ENCODE peak calls at places on chromosome 1, in ten cellular contexts. One of them, this sample, is unnamed.

GRCh38 chr1:159177273-159177907 is 6.0 kb downstream of the CADM3 start:
- DNase-seq in suprapubic skin: no peak
- DNase-seq in CD8-positive, alpha-beta T cell: no peak
- DNase-seq in A549: peak; percentile 40
- DNase-seq in cardiac fibroblast: peak; percentile 75
- DNase-seq in uterus: peak; percentile 20
- DNase-seq in DND-41: peak; percentile 77
- DNase-seq in tibial nerve: no peak
- DNase-seq in sigmoid colon: no peak
- DNase-seq in fibroblast of pulmonary artery: peak; percentile 83
- DNase-seq in this sample: peak; percentile 38

GRCh38 chr1:30642391-30643120 is 80.8 kb downstream of the MATN1 start:
- DNase-seq in suprapubic skin: no peak
- DNase-seq in CD8-positive, alpha-beta T cell: no peak
- DNase-seq in A549: no peak
- DNase-seq in cardiac fibroblast: no peak
- DNase-seq in uterus: no peak
- DNase-seq in DND-41: no peak
- DNase-seq in tibial nerve: no peak
- DNase-seq in sigmoid colon: peak; percentile 55
- DNase-seq in fibroblast of pulmonary artery: no peak
- DNase-seq in this sample: no peak

GRCh38 chr1:182752077-182752826 is 37.3 kb upstream of the NPL start:
- DNase-seq in suprapubic skin: no peak
- DNase-seq in CD8-positive, alpha-beta T cell: no peak
- DNase-seq in A549: no peak
- DNase-seq in cardiac fibroblast: peak; percentile 48
- DNase-seq in uterus: no peak
- DNase-seq in DND-41: no peak
- DNase-seq in tibial nerve: no peak
- DNase-seq in sigmoid colon: peak; percentile 79
- DNase-seq in fibroblast of pulmonary artery: no peak
- DNase-seq in this sample: no peak

GRCh38 chr1:14426854-14427253 is 171.6 kb upstream of the KAZN start:
- DNase-seq in suprapubic skin: no peak
- DNase-seq in CD8-positive, alpha-beta T cell: no peak
- DNase-seq in A549: no peak
- DNase-seq in cardiac fibroblast: no peak
- DNase-seq in uterus: no peak
- DNase-seq in DND-41: no peak
- DNase-seq in tibial nerve: no peak
- DNase-seq in sigmoid colon: no peak
- DNase-seq in fibroblast of pulmonary artery: no peak
- DNase-seq in this sample: no peak

GRCh38 chr1:7827134-7827955 is 25.5 kb downstream of the UTS2 start:
- DNase-seq in suprapubic skin: no peak
- DNase-seq in CD8-positive, alpha-beta T cell: peak; percentile 64
- DNase-seq in A549: no peak
- DNase-seq in cardiac fibroblast: no peak
- DNase-seq in uterus: no peak
- DNase-seq in DND-41: no peak
- DNase-seq in tibial nerve: no peak
- DNase-seq in sigmoid colon: no peak
- DNase-seq in fibroblast of pulmonary artery: peak; percentile 29
- DNase-seq in this sample: no peak

GRCh38 chr1:98749152-98749756 is 87.7 kb downstream of the SNX7 start:
- DNase-seq in suprapubic skin: no peak
- DNase-seq in CD8-positive, alpha-beta T cell: no peak
- DNase-seq in A549: no peak
- DNase-seq in cardiac fibroblast: peak; percentile 25
- DNase-seq in uterus: no peak
- DNase-seq in DND-41: no peak
- DNase-seq in tibial nerve: no peak
- DNase-seq in sigmoid colon: no peak
- DNase-seq in fibroblast of pulmonary artery: peak; percentile 20
- DNase-seq in this sample: no peak

GRCh38 chr1:156056326-156056849 is 1.8 kb downstream of the LAMTOR2 start:
- DNase-seq in suprapubic skin: no peak
- DNase-seq in CD8-positive, alpha-beta T cell: no peak
- DNase-seq in A549: no peak
- DNase-seq in cardiac fibroblast: no peak
- DNase-seq in uterus: no peak
- DNase-seq in DND-41: no peak
- DNase-seq in tibial nerve: no peak
- DNase-seq in sigmoid colon: no peak
- DNase-seq in fibroblast of pulmonary artery: no peak
- DNase-seq in this sample: no peak

GRCh38 chr1:95780836-95781235 is 546.8 kb downstream of the RWDD3 start:
- DNase-seq in suprapubic skin: no peak
- DNase-seq in CD8-positive, alpha-beta T cell: no peak
- DNase-seq in A549: no peak
- DNase-seq in cardiac fibroblast: no peak
- DNase-seq in uterus: no peak
- DNase-seq in DND-41: no peak
- DNase-seq in tibial nerve: no peak
- DNase-seq in sigmoid colon: no peak
- DNase-seq in fibroblast of pulmonary artery: no peak
- DNase-seq in this sample: no peak

GRCh38 chr1:201944639-201945038 is 1.7 kb downstream of the LMOD1 start:
- DNase-seq in suprapubic skin: no peak
- DNase-seq in CD8-positive, alpha-beta T cell: no peak
- DNase-seq in A549: no peak
- DNase-seq in cardiac fibroblast: no peak
- DNase-seq in uterus: no peak
- DNase-seq in DND-41: no peak
- DNase-seq in tibial nerve: no peak
- DNase-seq in sigmoid colon: no peak
- DNase-seq in fibroblast of pulmonary artery: no peak
- DNase-seq in this sample: no peak
- TF ChIP-seq CTCF in suprapubic skin: no peak
- TF ChIP-seq CTCF in CD8-positive, alpha-beta T cell: no peak
- TF ChIP-seq CTCF in A549: no peak
- TF ChIP-seq CTCF in cardiac fibroblast: no peak
- TF ChIP-seq CTCF in uterus: no peak
- TF ChIP-seq CTCF in DND-41: no peak
- TF ChIP-seq CTCF in tibial nerve: no peak
- TF ChIP-seq CTCF in sigmoid colon: no peak
- TF ChIP-seq CTCF in fibroblast of pulmonary artery: no peak
- TF ChIP-seq CTCF in this sample: no peak

GRCh38 chr1:81242103-81242502 is 558.6 kb upstream of the ADGRL2 start:
- DNase-seq in suprapubic skin: no peak
- DNase-seq in CD8-positive, alpha-beta T cell: no peak
- DNase-seq in A549: no peak
- DNase-seq in cardiac fibroblast: no peak
- DNase-seq in uterus: no peak
- DNase-seq in DND-41: no peak
- DNase-seq in tibial nerve: no peak
- DNase-seq in sigmoid colon: no peak
- DNase-seq in fibroblast of pulmonary artery: no peak
- DNase-seq in this sample: no peak

GRCh38 chr1:81233591-81233990 is 567.1 kb upstream of the ADGRL2 start:
- DNase-seq in suprapubic skin: no peak
- DNase-seq in CD8-positive, alpha-beta T cell: no peak
- DNase-seq in A549: no peak
- DNase-seq in cardiac fibroblast: no peak
- DNase-seq in uterus: no peak
- DNase-seq in DND-41: no peak
- DNase-seq in tibial nerve: no peak
- DNase-seq in sigmoid colon: no peak
- DNase-seq in fibroblast of pulmonary artery: no peak
- DNase-seq in this sample: no peak

GRCh38 chr1:81234237-81234636 is 566.5 kb upstream of the ADGRL2 start:
- DNase-seq in suprapubic skin: no peak
- DNase-seq in CD8-positive, alpha-beta T cell: no peak
- DNase-seq in A549: no peak
- DNase-seq in cardiac fibroblast: no peak
- DNase-seq in uterus: no peak
- DNase-seq in DND-41: no peak
- DNase-seq in tibial nerve: no peak
- DNase-seq in sigmoid colon: no peak
- DNase-seq in fibroblast of pulmonary artery: no peak
- DNase-seq in this sample: no peak

GRCh38 chr1:81232505-81232904 is 568.2 kb upstream of the ADGRL2 start:
- DNase-seq in suprapubic skin: no peak
- DNase-seq in CD8-positive, alpha-beta T cell: no peak
- DNase-seq in A549: no peak
- DNase-seq in cardiac fibroblast: no peak
- DNase-seq in uterus: no peak
- DNase-seq in DND-41: no peak
- DNase-seq in tibial nerve: no peak
- DNase-seq in sigmoid colon: no peak
- DNase-seq in fibroblast of pulmonary artery: no peak
- DNase-seq in this sample: no peak

GRCh38 chr1:81237531-81238528 is 562.9 kb upstream of the ADGRL2 start:
- DNase-seq in suprapubic skin: no peak
- DNase-seq in CD8-positive, alpha-beta T cell: no peak
- DNase-seq in A549: no peak
- DNase-seq in cardiac fibroblast: peak; percentile 26
- DNase-seq in uterus: no peak
- DNase-seq in DND-41: no peak
- DNase-seq in tibial nerve: no peak
- DNase-seq in sigmoid colon: no peak
- DNase-seq in fibroblast of pulmonary artery: no peak
- DNase-seq in this sample: peak; percentile 29
- H3K4me3 ChIP-seq in suprapubic skin: peak overlapping the region; percentile 19
- H3K4me3 ChIP-seq in CD8-positive, alpha-beta T cell: no peak overlapping the region
- H3K4me3 ChIP-seq in A549: peak overlapping the region; percentile 27
- H3K4me3 ChIP-seq in cardiac fibroblast: peak overlapping the region; percentile 33
- H3K4me3 ChIP-seq in uterus: peak overlapping the region; percentile 17
- H3K4me3 ChIP-seq in DND-41: no peak overlapping the region
- H3K4me3 ChIP-seq in tibial nerve: peak overlapping the region; percentile 30
- H3K4me3 ChIP-seq in sigmoid colon: no peak overlapping the region
- H3K4me3 ChIP-seq in fibroblast of pulmonary artery: peak overlapping the region; percentile 47
- H3K4me3 ChIP-seq in this sample: peak overlapping the region; percentile 49

GRCh38 chr1:2047749-2048729 is 2.2 kb upstream of the PRKCZ start:
- DNase-seq in suprapubic skin: no peak
- DNase-seq in CD8-positive, alpha-beta T cell: no peak
- DNase-seq in A549: no peak
- DNase-seq in cardiac fibroblast: no peak
- DNase-seq in uterus: no peak
- DNase-seq in DND-41: no peak
- DNase-seq in tibial nerve: no peak
- DNase-seq in sigmoid colon: no peak
- DNase-seq in fibroblast of pulmonary artery: no peak
- DNase-seq in this sample: no peak

GRCh38 chr1:2050793-2051682 is 827 bp downstream of the PRKCZ start:
- DNase-seq in suprapubic skin: no peak
- DNase-seq in CD8-positive, alpha-beta T cell: no peak
- DNase-seq in A549: no peak
- DNase-seq in cardiac fibroblast: no peak
- DNase-seq in uterus: no peak
- DNase-seq in DND-41: no peak
- DNase-seq in tibial nerve: no peak
- DNase-seq in sigmoid colon: no peak
- DNase-seq in fibroblast of pulmonary artery: no peak
- DNase-seq in this sample: no peak

GRCh38 chr1:2050482-2050792 is 226 bp downstream of the PRKCZ start:
- DNase-seq in suprapubic skin: no peak
- DNase-seq in CD8-positive, alpha-beta T cell: no peak
- DNase-seq in A549: no peak
- DNase-seq in cardiac fibroblast: no peak
- DNase-seq in uterus: no peak
- DNase-seq in DND-41: no peak
- DNase-seq in tibial nerve: no peak
- DNase-seq in sigmoid colon: no peak
- DNase-seq in fibroblast of pulmonary artery: no peak
- DNase-seq in this sample: no peak

GRCh38 chr1:2049225-2049516 is 1.0 kb upstream of the PRKCZ start:
- DNase-seq in suprapubic skin: no peak
- DNase-seq in CD8-positive, alpha-beta T cell: no peak
- DNase-seq in A549: no peak
- DNase-seq in cardiac fibroblast: no peak
- DNase-seq in uterus: no peak
- DNase-seq in DND-41: no peak
- DNase-seq in tibial nerve: no peak
- DNase-seq in sigmoid colon: no peak
- DNase-seq in fibroblast of pulmonary artery: no peak
- DNase-seq in this sample: no peak

DNA sequence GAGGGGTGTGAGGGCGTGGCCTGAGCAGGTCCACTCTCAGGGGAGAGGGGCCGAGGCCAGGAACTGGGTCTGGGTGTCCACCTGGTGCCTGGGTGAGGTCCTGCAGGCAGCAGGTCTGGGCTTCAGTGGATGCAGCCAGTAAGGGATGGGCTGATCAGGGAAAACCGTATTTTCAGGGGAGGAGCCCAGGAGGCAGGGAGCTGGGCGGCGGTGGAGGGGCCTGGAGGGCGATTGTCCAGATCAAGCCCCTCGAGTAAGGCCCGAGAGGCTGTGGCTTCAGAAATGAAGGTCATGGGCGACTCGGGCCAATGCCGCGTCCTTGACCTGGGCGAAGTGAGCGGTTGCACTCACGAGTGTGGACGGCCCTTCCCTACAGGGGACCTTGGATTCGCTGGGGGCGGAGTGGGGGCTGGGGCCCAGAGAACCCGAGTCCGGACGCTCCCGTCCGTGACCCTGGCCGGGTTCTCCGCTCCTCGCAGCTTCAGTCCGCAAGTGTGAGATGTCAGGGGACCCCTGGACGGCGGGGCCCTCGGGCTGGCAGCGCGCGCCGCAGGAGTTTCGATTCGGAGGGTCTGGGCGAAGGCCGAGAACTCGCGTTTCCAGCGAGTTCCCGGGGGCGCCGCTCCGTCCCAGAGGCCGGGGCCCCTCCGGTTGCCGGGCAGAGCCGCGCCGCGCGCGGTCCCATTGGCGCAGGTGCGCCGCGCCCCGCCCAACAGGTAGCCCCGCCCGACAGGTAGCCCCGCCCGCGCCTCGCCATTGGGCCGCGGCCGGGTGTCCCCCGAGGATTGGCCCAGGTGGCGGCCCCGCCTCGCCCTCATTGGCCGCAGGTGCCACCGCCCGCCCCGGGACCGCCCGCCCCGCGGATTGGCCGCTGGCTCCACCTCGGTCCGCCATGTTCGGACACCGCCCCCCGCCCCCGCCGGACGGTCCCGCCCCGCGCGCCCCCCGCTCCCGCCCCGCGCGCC is at the start of gene PRKCZ:
- DNase-seq in suprapubic skin: no peak
- DNase-seq in CD8-positive, alpha-beta T cell: peak; percentile 98
- DNase-seq in A549: peak; percentile 76
- DNase-seq in cardiac fibroblast: no peak
- DNase-seq in uterus: peak; percentile 48
- DNase-seq in DND-41: no peak
- DNase-seq in tibial nerve: no peak
- DNase-seq in sigmoid colon: peak; percentile 78
- DNase-seq in fibroblast of pulmonary artery: no peak
- DNase-seq in this sample: no peak
- TF ChIP-seq CTCF in suprapubic skin: no peak
- TF ChIP-seq CTCF in CD8-positive, alpha-beta T cell: no peak
- TF ChIP-seq CTCF in A549: peak; percentile 8
- TF ChIP-seq CTCF in cardiac fibroblast: peak; percentile 13
- TF ChIP-seq CTCF in uterus: no peak
- TF ChIP-seq CTCF in DND-41: no peak
- TF ChIP-seq CTCF in tibial nerve: no peak
- TF ChIP-seq CTCF in sigmoid colon: no peak
- TF ChIP-seq CTCF in fibroblast of pulmonary artery: peak; percentile 19
- TF ChIP-seq CTCF in this sample: peak; percentile 48

GRCh38 chr1:234956821-234957329 is 171.8 kb downstream of the TOMM20 start:
- DNase-seq in suprapubic skin: peak; percentile 57
- DNase-seq in CD8-positive, alpha-beta T cell: peak; percentile 31
- DNase-seq in A549: no peak
- DNase-seq in cardiac fibroblast: no peak
- DNase-seq in uterus: peak; percentile 56
- DNase-seq in DND-41: peak; percentile 63
- DNase-seq in tibial nerve: no peak
- DNase-seq in sigmoid colon: no peak
- DNase-seq in fibroblast of pulmonary artery: no peak
- DNase-seq in this sample: no peak

GRCh38 chr1:234954613-234955012 is 174.0 kb downstream of the TOMM20 start:
- DNase-seq in suprapubic skin: peak; percentile 64
- DNase-seq in CD8-positive, alpha-beta T cell: no peak
- DNase-seq in A549: no peak
- DNase-seq in cardiac fibroblast: no peak
- DNase-seq in uterus: no peak
- DNase-seq in DND-41: no peak
- DNase-seq in tibial nerve: no peak
- DNase-seq in sigmoid colon: no peak
- DNase-seq in fibroblast of pulmonary artery: no peak
- DNase-seq in this sample: no peak

GRCh38 chr1:234957330-234958065 is 171.1 kb downstream of the TOMM20 start:
- DNase-seq in suprapubic skin: peak; percentile 69
- DNase-seq in CD8-positive, alpha-beta T cell: peak; percentile 47
- DNase-seq in A549: peak; percentile 95
- DNase-seq in cardiac fibroblast: peak; percentile 78
- DNase-seq in uterus: peak; percentile 60
- DNase-seq in DND-41: no peak
- DNase-seq in tibial nerve: no peak
- DNase-seq in sigmoid colon: no peak
- DNase-seq in fibroblast of pulmonary artery: peak; percentile 74
- DNase-seq in this sample: peak; percentile 86

GRCh38 chr1:234953655-234954420 is 174.8 kb downstream of the TOMM20 start:
- DNase-seq in suprapubic skin: no peak
- DNase-seq in CD8-positive, alpha-beta T cell: no peak
- DNase-seq in A549: no peak
- DNase-seq in cardiac fibroblast: no peak
- DNase-seq in uterus: no peak
- DNase-seq in DND-41: no peak
- DNase-seq in tibial nerve: no peak
- DNase-seq in sigmoid colon: peak; percentile 24
- DNase-seq in fibroblast of pulmonary artery: no peak
- DNase-seq in this sample: no peak

GRCh38 chr1:234955107-234955731 is 173.4 kb downstream of the TOMM20 start:
- DNase-seq in suprapubic skin: peak; percentile 76
- DNase-seq in CD8-positive, alpha-beta T cell: peak; percentile 60
- DNase-seq in A549: no peak
- DNase-seq in cardiac fibroblast: peak; percentile 61
- DNase-seq in uterus: peak; percentile 62
- DNase-seq in DND-41: peak; percentile 71
- DNase-seq in tibial nerve: no peak
- DNase-seq in sigmoid colon: peak; percentile 92
- DNase-seq in fibroblast of pulmonary artery: peak; percentile 60
- DNase-seq in this sample: peak; percentile 85
- H3K4me3 ChIP-seq in suprapubic skin: no peak overlapping the region
- H3K4me3 ChIP-seq in CD8-positive, alpha-beta T cell: no peak overlapping the region
- H3K4me3 ChIP-seq in A549: no peak overlapping the region
- H3K4me3 ChIP-seq in cardiac fibroblast: no peak overlapping the region
- H3K4me3 ChIP-seq in uterus: no peak overlapping the region
- H3K4me3 ChIP-seq in DND-41: no peak overlapping the region
- H3K4me3 ChIP-seq in tibial nerve: no peak overlapping the region
- H3K4me3 ChIP-seq in sigmoid colon: no peak overlapping the region
- H3K4me3 ChIP-seq in fibroblast of pulmonary artery: no peak overlapping the region
- H3K4me3 ChIP-seq in this sample: no peak overlapping the region

This sample was measured in epithelial cell of proximal tubule.